ENCODE peak calls at places on chromosomes 5 and 9, in six cellular contexts. One of them, this sample, is unnamed.

GRCh38 chr9:19101203-19101602 is 1.5 kb downstream of the HAUS6 start:
- DNase-seq in EH: no peak
- DNase-seq in body of pancreas: no peak
- DNase-seq in HCEC 1CT: no peak
- DNase-seq in NCI-H2081: peak
- DNase-seq in stimulated activated CD4-positive, alpha-beta T cell treated with anti-CD3 and anti-CD28 coated beads, Interleukin-4, amount 100 ng/mL, for 4 hours: no peak
- DNase-seq in this sample: no peak

GRCh38 chr5:132822650-132823480 is 7.6 kb downstream of the SHROOM1 start:
- DNase-seq in stimulated activated CD4-positive, alpha-beta T cell treated with anti-CD3 and anti-CD28 coated beads, Interleukin-4, amount 100 ng/mL, for 4 hours: peak
- DNase-seq in EH: no peak
- DNase-seq in NCI-H2081: no peak
- DNase-seq in body of pancreas: peak
- DNase-seq in HCEC 1CT: no peak
- DNase-seq in this sample: peak

GRCh38 chr9:27386759-27387158 is 89.8 kb upstream of the EQTN start:
- DNase-seq in stimulated activated CD4-positive, alpha-beta T cell treated with anti-CD3 and anti-CD28 coated beads, Interleukin-4, amount 100 ng/mL, for 4 hours: no peak
- DNase-seq in NCI-H2081: peak
- DNase-seq in EH: no peak
- DNase-seq in HCEC 1CT: no peak
- DNase-seq in body of pancreas: peak
- DNase-seq in this sample: no peak

GRCh38 chr5:25448190-25448621 is 803.4 kb upstream of the CDH10 start:
- DNase-seq in stimulated activated CD4-positive, alpha-beta T cell treated with anti-CD3 and anti-CD28 coated beads, Interleukin-4, amount 100 ng/mL, for 4 hours: no peak
- DNase-seq in EH: no peak
- DNase-seq in NCI-H2081: no peak
- DNase-seq in body of pancreas: no peak
- DNase-seq in HCEC 1CT: no peak
- DNase-seq in this sample: peak

GRCh38 chr9:31137151-31137849 is 1247.1 kb upstream of the ACO1 start:
- DNase-seq in HCEC 1CT: no peak
- DNase-seq in body of pancreas: no peak
- DNase-seq in NCI-H2081: no peak
- DNase-seq in EH: no peak
- DNase-seq in stimulated activated CD4-positive, alpha-beta T cell treated with anti-CD3 and anti-CD28 coated beads, Interleukin-4, amount 100 ng/mL, for 4 hours: no peak
- DNase-seq in this sample: no peak

GRCh38 chr5:90142531-90142930 is 267.0 kb downstream of the CETN3 start:
- DNase-seq in stimulated activated CD4-positive, alpha-beta T cell treated with anti-CD3 and anti-CD28 coated beads, Interleukin-4, amount 100 ng/mL, for 4 hours: no peak
- DNase-seq in body of pancreas: no peak
- DNase-seq in EH: no peak
- DNase-seq in HCEC 1CT: no peak
- DNase-seq in NCI-H2081: peak
- DNase-seq in this sample: no peak

GRCh38 chr9:30197954-30198353 is 2186.5 kb upstream of the ACO1 start:
- DNase-seq in NCI-H2081: peak
- DNase-seq in stimulated activated CD4-positive, alpha-beta T cell treated with anti-CD3 and anti-CD28 coated beads, Interleukin-4, amount 100 ng/mL, for 4 hours: no peak
- DNase-seq in EH: no peak
- DNase-seq in HCEC 1CT: no peak
- DNase-seq in body of pancreas: no peak
- DNase-seq in this sample: no peak

GRCh38 chr5:131252824-131253171 is 11.1 kb upstream of the CDC42SE2 start:
- DNase-seq in stimulated activated CD4-positive, alpha-beta T cell treated with anti-CD3 and anti-CD28 coated beads, Interleukin-4, amount 100 ng/mL, for 4 hours: peak
- DNase-seq in body of pancreas: no peak
- DNase-seq in NCI-H2081: no peak
- DNase-seq in HCEC 1CT: no peak
- DNase-seq in EH: no peak
- DNase-seq in this sample: no peak

GRCh38 chr9:114132550-114132918 is 22.8 kb upstream of the COL27A1 start:
- DNase-seq in NCI-H2081: no peak
- DNase-seq in body of pancreas: no peak
- DNase-seq in EH: no peak
- DNase-seq in stimulated activated CD4-positive, alpha-beta T cell treated with anti-CD3 and anti-CD28 coated beads, Interleukin-4, amount 100 ng/mL, for 4 hours: no peak
- DNase-seq in HCEC 1CT: no peak
- DNase-seq in this sample: no peak

This sample was measured in NCI-H526 treated with DMSO at 0.1 percent for 48 hours.